ENCODE peak calls at places on chromosomes 12 and 14, in five cellular contexts. I is Panc1, J is fibroblast of pulmonary artery, Y is hippocampal formation, O is GM18507. Z is an unnamed sample.

GRCh38 chr12:482061-482460 is 22.3 kb downstream of the B4GALNT3 start:
- DNase-seq in O (no peak), I (no peak), J (no peak), Y (no peak), Z (no peak)

GRCh38 chr12:32395031-32395430 is 4.3 kb upstream of the FGD4 start:
- DNase-seq in Y (no peak), O (no peak), I (no peak), J (no peak), Z (no peak)

GRCh38 chr12:22935501-22935900 is 310.5 kb downstream of the ETNK1 start:
- DNase-seq in O (no peak), Y (no peak), J (no peak), I (no peak), Z (no peak)

GRCh38 chr12:56321027-56321426 is 5.2 kb upstream of the CNPY2 start:
- DNase-seq in J (no peak), O (no peak), I (no peak), Y (no peak), Z (peak)

GRCh38 chr14:71645656-71646055 is 286.6 kb upstream of the RGS6 start:
- DNase-seq in O (no peak), J (peak), Y (no peak), I (no peak), Z (no peak)

GRCh38 chr12:110349521-110350151 is 53.9 kb downstream of the ANAPC7 start:
- DNase-seq in Y (no peak), O (no peak), I (no peak), J (peak), Z (no peak)

GRCh38 chr12:84676787-84677186 is 235.8 kb downstream of the SLC6A15 start:
- DNase-seq in O (no peak), J (no peak), I (no peak), Y (no peak), Z (no peak)

GRCh38 chr12:48031135-48031960 is 27.1 kb upstream of the COL2A1 start:
- DNase-seq in J (no peak), I (no peak), O (no peak), Y (no peak), Z (no peak)

GRCh38 chr12:89768586-89769482 is 60.2 kb upstream of the ATP2B1 start:
- DNase-seq in O (no peak), J (peak), Y (no peak), I (peak), Z (peak)

GRCh38 chr14:99479903-99480855 is 480 bp downstream of the SETD3 start:
- DNase-seq in O (no peak), Y (peak), I (no peak), J (peak), Z (peak)

GRCh38 chr14:42918615-42919014 is 1311.9 kb downstream of the LRFN5 start:
- DNase-seq in J (no peak), O (no peak), Y (no peak), I (no peak), Z (no peak)

GRCh38 chr12:76470028-76470939 is 89.3 kb downstream of the OSBPL8 start:
- DNase-seq in J (peak), O (no peak), I (no peak), Y (no peak), Z (peak)

GRCh38 chr12:91695964-91696363 is 449.7 kb downstream of the BTG1 start:
- DNase-seq in O (no peak), Y (no peak), I (no peak), J (no peak), Z (no peak)

GRCh38 chr14:52033131-52033642 is 35.7 kb downstream of the NID2 start:
- DNase-seq in J (no peak), O (no peak), I (no peak), Y (no peak), Z (no peak)

GRCh38 chr12:54549774-54550451 is 512 bp downstream of the PDE1B start:
- DNase-seq in Y (no peak), I (no peak), O (no peak), J (no peak), Z (no peak)

GRCh38 chr12:47237751-47238211 is 158.0 kb upstream of the AMIGO2 start:
- DNase-seq in I (no peak), Y (no peak), J (peak), O (no peak), Z (no peak)

GRCh38 chr14:80523518-80524117 is 312.3 kb upstream of the DIO2 start:
- DNase-seq in O (no peak), Y (no peak), I (no peak), J (peak), Z (peak)

GRCh38 chr12:13465641-13466040 is 269.1 kb downstream of the EMP1 start:
- DNase-seq in O (no peak), J (no peak), I (no peak), Y (no peak), Z (no peak)

GRCh38 chr12:42733911-42734310 is 144.4 kb upstream of the PRICKLE1 start:
- DNase-seq in I (no peak), O (no peak), Y (no peak), J (no peak), Z (no peak)

GRCh38 chr14:53174918-53175317 is 21.8 kb upstream of the DDHD1 start:
- DNase-seq in J (no peak), Y (no peak), I (no peak), O (no peak), Z (no peak)

GRCh38 chr12:12684375-12685106 is 11.4 kb downstream of the GPR19 start:
- DNase-seq in Y (peak), J (peak), O (no peak), I (no peak), Z (peak)

GRCh38 chr12:46627686-46628085 is 198.1 kb downstream of the SLC38A4 start:
- DNase-seq in J (no peak), O (no peak), I (no peak), Y (no peak), Z (no peak)

GRCh38 chr14:103281496-103282231 is 52.4 kb upstream of the EIF5 start:
- DNase-seq in J (peak), I (no peak), Y (no peak), O (no peak), Z (peak)

GRCh38 chr12:100141998-100142850 is 450 bp downstream of the BLTP3B start:
- DNase-seq in J (peak), O (no peak), Y (peak), I (no peak), Z (peak)

GRCh38 chr12:70317781-70318180 is 48.3 kb upstream of the KCNMB4 start:
- DNase-seq in I (no peak), J (no peak), O (no peak), Y (no peak), Z (no peak)

GRCh38 chr12:47935196-47935595 is 28.2 kb upstream of the TMEM106C start:
- DNase-seq in I (no peak), J (peak), Y (no peak), O (no peak), Z (no peak)

GRCh38 chr12:92094751-92095161 is 50.9 kb downstream of the BTG1 start:
- DNase-seq in O (no peak), I (no peak), J (peak), Y (no peak), Z (peak)

GRCh38 chr14:92783813-92784431 is 10.2 kb upstream of the GOLGA5 start:
- DNase-seq in I (peak), O (no peak), J (peak), Y (no peak), Z (peak)

GRCh38 chr12:111056618-111057521 is 136.5 kb upstream of the MYL2 start:
- DNase-seq in Y (no peak), J (no peak), I (no peak), O (peak), Z (peak)

GRCh38 chr12:108337235-108338223 is 1.6 kb downstream of the CMKLR1 start:
- DNase-seq in I (peak), J (peak), Y (no peak), O (peak), Z (peak)

GRCh38 chr14:88791629-88792571 is 853 bp downstream of the EML5 start:
- DNase-seq in Y (peak), O (no peak), I (no peak), J (no peak), Z (peak)

GRCh38 chr14:77120771-77121743 is 20.5 kb downstream of the ZDHHC22 start:
- DNase-seq in O (peak), J (peak), Y (peak), I (no peak), Z (no peak)

GRCh38 chr14:105152794-105153241 is 15.8 kb downstream of the JAG2 start:
- DNase-seq in Y (no peak), J (no peak), O (no peak), I (no peak), Z (no peak)

GRCh38 chr12:40825156-40825555 is 132.9 kb downstream of the CNTN1 start:
- DNase-seq in Y (no peak), J (no peak), I (no peak), O (no peak), Z (no peak)

GRCh38 chr14:104968153-104968527 is 10.0 kb downstream of the AHNAK2 start:
- DNase-seq in Y (no peak), J (peak), O (no peak), I (no peak), Z (peak)

GRCh38 chr12:102484017-102484731 is 3.8 kb upstream of the IGF1 start:
- DNase-seq in Y (peak), I (peak), O (no peak), J (peak), Z (peak)

GRCh38 chr12:46386877-46387629 is 14.5 kb upstream of the SLC38A2 start:
- DNase-seq in O (no peak), J (peak), Y (peak), I (no peak), Z (peak)